ENCODE peak calls at places on chromosomes 5 and 9, in six cellular contexts. T, R, D, N, V and Z are unnamed samples.

GRCh38 chr5:137995077-137995746 is 37.7 kb downstream of the FAM13B start:
- DNase-seq in V (no peak), D (no peak), N (no peak), R (peak; percentile 43), T (no peak), Z (peak; percentile 62)

GRCh38 chr5:126597156-126597555 is 2.1 kb upstream of the ALDH7A1 start:
- DNase-seq in V (no peak), D (no peak), T (no peak), N (no peak), R (peak; percentile 78), Z (no peak)

GRCh38 chr5:159324097-159324760 is 6.1 kb downstream of the IL12B start:
- DNase-seq in R (peak; percentile 7), N (no peak), V (no peak), T (no peak), D (no peak), Z (no peak)

GRCh38 chr9:137365552-137366444 is 57.2 kb downstream of the EXD3 start:
- DNase-seq in N (no peak), V (no peak), T (no peak), D (no peak), R (no peak), Z (no peak)

GRCh38 chr9:35526087-35526801 is 36.3 kb downstream of the RUSC2 start:
- DNase-seq in R (peak; percentile 13), V (no peak), T (no peak), D (no peak), N (no peak), Z (peak; percentile 77)

GRCh38 chr5:75034137-75034739 is 18.1 kb downstream of the GCNT4 start:
- DNase-seq in V (no peak), T (no peak), R (peak; percentile 68), D (no peak), N (no peak), Z (no peak)

GRCh38 chr5:34991486-34992238 is 56.1 kb downstream of the AGXT2 start:
- DNase-seq in R (no peak), V (no peak), D (no peak), T (no peak), N (no peak), Z (no peak)

GRCh38 chr9:123087359-123087888 is 54.0 kb downstream of the GPR21 start:
- DNase-seq in R (peak; percentile 11), V (no peak), D (no peak), T (no peak), N (peak; percentile 10), Z (no peak)

GRCh38 chr5:134577022-134577795 is 51.7 kb downstream of the JADE2 start:
- DNase-seq in V (no peak), R (peak; percentile 34), T (no peak), N (no peak), D (peak; percentile 48), Z (no peak)

GRCh38 chr9:86454701-86455402 is 100.6 kb upstream of the TUT7 start:
- DNase-seq in D (no peak), V (no peak), R (no peak), N (no peak), T (no peak), Z (no peak)

GRCh38 chr5:112024769-112025168 is 267.8 kb upstream of the NREP start:
- DNase-seq in N (no peak), V (no peak), R (no peak), D (no peak), T (no peak), Z (no peak)

GRCh38 chr5:125549322-125549871 is 803.0 kb upstream of the ZNF608 start:
- DNase-seq in N (no peak), T (no peak), V (no peak), D (peak; percentile 45), R (no peak), Z (no peak)

GRCh38 chr5:32342656-32343055 is 29.9 kb upstream of the MTMR12 start:
- DNase-seq in T (no peak), N (no peak), V (no peak), R (no peak), D (peak; percentile 22), Z (no peak)

GRCh38 chr9:21996858-21997257 is 2.3 kb downstream of the CDKN2B-AS1 start:
- DNase-seq in R (no peak), D (no peak), V (no peak), T (no peak), N (no peak), Z (no peak)

GRCh38 chr9:114121445-114122151 is 22.5 kb upstream of the KIF12 start:
- DNase-seq in T (no peak), N (no peak), V (no peak), D (no peak), R (no peak), Z (no peak)

GRCh38 chr5:158032246-158032645 is 173.3 kb upstream of the CLINT1 start:
- DNase-seq in R (no peak), V (no peak), N (no peak), T (no peak), D (no peak), Z (no peak)

GRCh38 chr9:136644593-136645342 is 17.9 kb upstream of the EGFL7 start:
- DNase-seq in V (no peak), T (peak; percentile 42), N (peak; percentile 60), D (peak; percentile 70), R (peak; percentile 71), Z (no peak)

GRCh38 chr9:105157178-105157583 is 87.3 kb upstream of the SLC44A1 start:
- DNase-seq in T (peak; percentile 24), R (peak; percentile 67), D (peak; percentile 76), N (peak; percentile 76), V (no peak), Z (no peak)

GRCh38 chr9:127330501-127330900 is 65.9 kb downstream of the GARNL3 start:
- DNase-seq in V (no peak), N (no peak), T (no peak), R (peak; percentile 84), D (no peak), Z (no peak)

GRCh38 chr9:93892748-93893147 is 62.4 kb downstream of the BARX1 start:
- DNase-seq in T (no peak), D (no peak), N (no peak), V (no peak), R (no peak), Z (no peak)

GRCh38 chr5:91027316-91027937 is 355.7 kb downstream of the ARRDC3 start:
- DNase-seq in V (no peak), T (no peak), R (no peak), N (no peak), D (no peak), Z (no peak)
- H3K4me3 ChIP-seq in V (no peak overlapping the region), T (no peak overlapping the region), R (no peak overlapping the region), N (no peak overlapping the region), D (no peak overlapping the region), Z (no peak overlapping the region)

GRCh38 chr5:142363619-142363963 is 38.8 kb upstream of the SPRY4 start:
- DNase-seq in D (no peak), V (no peak), T (no peak), R (no peak), N (no peak), Z (no peak)
- H3K9ac ChIP-seq in D (no peak overlapping the region), V (no peak overlapping the region), T (peak overlapping the region; percentile 60), R (no peak overlapping the region), N (no peak overlapping the region), Z (no peak overlapping the region)

GRCh38 chr5:176644878-176645670 is 2.2 kb upstream of the TSPAN17 start:
- DNase-seq in R (no peak), D (no peak), N (no peak), T (no peak), V (no peak), Z (no peak)

GRCh38 chr5:176647030-176647869 is at the start of gene TSPAN17:
- DNase-seq in D (peak; percentile 100), T (peak; percentile 97), R (peak; percentile 99), V (peak; percentile 92), N (peak; percentile 99), Z (peak; percentile 68)

GRCh38 chr5:176646707-176647029 is 616 bp upstream of the TSPAN17 start:
- DNase-seq in T (no peak), N (no peak), R (no peak), V (no peak), D (no peak), Z (no peak)

GRCh38 chr5:176647870-176648466 is 684 bp downstream of the TSPAN17 start:
- DNase-seq in N (no peak), V (no peak), R (peak; percentile 56), D (peak; percentile 82), T (no peak), Z (no peak)

DNA sequence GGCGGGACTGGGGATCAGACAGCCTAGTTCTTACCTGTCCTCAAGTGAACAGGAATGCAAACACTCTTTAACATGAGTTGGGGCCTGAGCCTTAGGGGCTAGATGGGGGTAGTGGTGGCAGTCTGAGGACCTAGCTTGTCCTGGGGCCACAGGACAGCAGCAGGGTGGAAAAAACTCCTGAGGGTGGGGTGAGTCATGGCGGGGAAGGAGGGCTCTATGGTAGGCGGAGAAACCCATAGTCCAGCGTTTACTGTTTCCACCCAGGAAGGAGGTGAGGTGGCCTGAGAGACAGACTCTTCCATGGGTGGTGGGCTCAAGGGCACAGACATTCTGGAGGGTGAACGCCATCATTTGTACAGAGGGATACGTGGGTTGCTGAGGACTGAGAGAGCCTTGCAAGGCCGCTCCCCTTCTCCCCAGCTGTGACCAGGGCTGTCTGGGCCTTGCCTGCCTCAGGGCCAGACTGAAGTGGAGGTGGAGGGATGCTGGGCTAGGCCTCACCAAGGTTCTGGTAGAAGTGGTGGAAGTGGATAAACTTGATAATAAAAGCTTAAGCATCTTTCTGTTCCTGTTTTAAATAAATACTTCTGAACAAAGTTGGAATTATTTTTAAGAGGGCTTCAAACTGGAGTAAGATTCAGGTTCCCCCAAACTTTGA is 1.1 kb upstream of the TSPAN17 start:
- DNase-seq in D (no peak), N (no peak), R (no peak), T (no peak), V (no peak), Z (no peak)
- H3K4me3 ChIP-seq in D (no peak overlapping the region), N (peak overlapping the region; percentile 54), R (peak overlapping the region; percentile 64), T (peak overlapping the region; percentile 86), V (peak overlapping the region; percentile 68), Z (peak overlapping the region; percentile 90)

DNA sequence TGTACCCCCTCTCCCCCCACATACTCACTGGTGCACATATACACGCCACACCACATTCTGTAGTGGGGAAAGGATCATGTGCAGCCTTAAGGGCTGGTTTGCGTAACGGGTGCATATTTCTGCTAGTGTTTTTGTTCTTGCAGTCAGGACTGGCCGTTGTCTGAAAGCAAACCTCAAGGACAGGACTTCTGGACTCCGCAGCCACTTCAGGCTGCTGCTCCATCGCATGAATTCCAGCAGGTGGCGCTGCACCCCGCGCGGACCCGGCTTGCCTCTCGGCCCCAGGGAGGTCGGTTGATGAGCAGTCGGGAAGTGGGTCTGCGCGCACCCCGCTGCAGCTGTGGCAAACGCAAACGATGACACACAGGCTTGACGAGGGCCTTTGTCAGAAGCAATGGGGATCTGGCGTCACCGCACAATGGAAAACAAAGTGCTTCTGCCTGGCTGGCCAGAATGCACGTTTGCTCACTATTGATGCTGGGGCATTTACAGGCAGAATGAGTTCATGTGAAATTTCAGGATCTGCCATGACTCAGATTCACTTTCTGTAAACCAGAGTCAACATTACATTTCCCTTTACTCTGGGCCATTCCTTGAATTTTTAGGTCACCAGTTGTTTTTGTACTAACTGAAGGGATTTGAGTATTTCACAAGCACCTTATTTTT is 36.3 kb upstream of the GLRX start:
- DNase-seq in N (peak; percentile 83), D (peak; percentile 93), T (peak; percentile 71), R (peak; percentile 93), V (peak; percentile 67), Z (no peak)
- H3K9ac ChIP-seq in N (no peak overlapping the region), D (peak overlapping the region; percentile 69), T (peak overlapping the region; percentile 12), R (peak overlapping the region; percentile 78), V (no peak overlapping the region), Z (no peak overlapping the region)

GRCh38 chr5:139389701-139390638 is at the start of gene MZB1:
- DNase-seq in R (no peak), D (no peak), N (peak; percentile 95), V (peak; percentile 95), T (no peak), Z (no peak)
- H3K4me3 ChIP-seq in R (peak within 1 kb of the TSS; percentile 87), D (no peak within 1 kb of the TSS), N (peak within 1 kb of the TSS; percentile 85), V (peak within 1 kb of the TSS; percentile 87), T (no peak within 1 kb of the TSS), Z (no peak within 1 kb of the TSS)